ENCODE peak calls at places on chromosome 16, in seven cellular contexts. A is AG04450; Z is activated CD4-positive, alpha-beta T cell treated with anti-CD3 and anti-CD28 coated beads, Interleukin-2, amount 50 U/mL, for 4 hours; W is HS-5; E is GDM1; M is stimulated activated naive B cell treated with anti-CD40 and anti-IgM and Interleukin-4, amounts not matched to agents 10 μg/mL and 1 μg/mL and 100 μg/mL, for 72 hours; J is activated naive CD4-positive, alpha-beta T cell treated with Interleukin-2 at 50 U/mL for 16 hours. Y is an unnamed sample.
A peak's percentile ranks its signal among the peaks of the same experiment; 100 is the strongest.

GRCh38 chr16:49168146-49168545 is 113.5 kb downstream of the CBLN1 start:
- DNase-seq in J (no peak), Z (no peak), M (no peak), A (no peak), E (no peak), W (no peak), Y (no peak)

GRCh38 chr16:66851166-66851964 is 7.2 kb downstream of the CA7 start:
- DNase-seq in Z (no peak), W (no peak), E (no peak), J (no peak), M (no peak), A (no peak), Y (no peak)

GRCh38 chr16:73145166-73145565 is 97.2 kb upstream of the ZFHX3 start:
- DNase-seq in E (no peak), W (no peak), Z (no peak), M (no peak), A (no peak), J (no peak), Y (no peak)

GRCh38 chr16:2507052-2507678 is 6.6 kb upstream of the ATP6V0C start:
- DNase-seq in J (no peak), Z (no peak), M (peak; percentile 76), A (no peak), E (no peak), W (no peak), Y (peak; percentile 48)

GRCh38 chr16:49129935-49130334 is 151.7 kb downstream of the CBLN1 start:
- DNase-seq in E (no peak), A (no peak), M (no peak), Z (no peak), W (no peak), J (no peak), Y (no peak)

GRCh38 chr16:69761983-69762842 is at the start of gene WWP2:
- DNase-seq in M (peak; percentile 64), Z (peak; percentile 68), A (peak; percentile 16), W (no peak), E (peak; percentile 33), J (peak; percentile 79), Y (peak; percentile 90)

GRCh38 chr16:14198603-14199002 is 127.5 kb downstream of the MRTFB start:
- DNase-seq in J (no peak), A (no peak), W (no peak), Z (no peak), E (no peak), M (no peak), Y (no peak)

GRCh38 chr16:30006095-30006473 is 4.7 kb downstream of the DOC2A start:
- DNase-seq in A (no peak), J (no peak), E (no peak), M (no peak), W (no peak), Z (no peak), Y (no peak)

GRCh38 chr16:1033128-1033679 is 39.3 kb upstream of the SSTR5 start:
- DNase-seq in Z (no peak), J (no peak), M (no peak), A (no peak), W (no peak), E (no peak), Y (no peak)

GRCh38 chr16:80577485-80578280 is 36.9 kb downstream of the DYNLRB2 start:
- DNase-seq in E (no peak), M (no peak), A (no peak), J (no peak), W (no peak), Z (no peak), Y (no peak)

GRCh38 chr16:31216552-31217530 is at the start of gene PYDC1:
- DNase-seq in E (no peak), W (no peak), A (no peak), Z (no peak), J (no peak), M (no peak), Y (no peak)

GRCh38 chr16:86946396-86946795 is 368.0 kb downstream of the FOXL1 start:
- DNase-seq in M (no peak), E (no peak), J (no peak), W (no peak), A (no peak), Z (no peak), Y (no peak)